ENCODE peak calls at places on chromosomes 5 and 9, in six cellular contexts. One of them, this sample, is unnamed.

GRCh38 chr5:113846941-113847340 is 333.4 kb downstream of the YTHDC2 start:
- DNase-seq in fibroblast of the aortic adventitia: no peak
- DNase-seq in heart left ventricle: no peak
- DNase-seq in MM.1S: no peak
- DNase-seq in mucosa of descending colon: no peak
- DNase-seq in AG04449: no peak
- DNase-seq in this sample: no peak

GRCh38 chr9:89542461-89543021 is 44.6 kb upstream of the SEMA4D start:
- DNase-seq in fibroblast of the aortic adventitia: no peak
- DNase-seq in heart left ventricle: no peak
- DNase-seq in MM.1S: peak
- DNase-seq in mucosa of descending colon: no peak
- DNase-seq in AG04449: no peak
- DNase-seq in this sample: no peak

GRCh38 chr5:150706776-150707390 is 6.0 kb upstream of the RBM22 start:
- DNase-seq in fibroblast of the aortic adventitia: no peak
- DNase-seq in heart left ventricle: no peak
- DNase-seq in MM.1S: no peak
- DNase-seq in mucosa of descending colon: no peak
- DNase-seq in AG04449: no peak
- DNase-seq in this sample: no peak

GRCh38 chr5:124729687-124730359 is 16.6 kb downstream of the ZNF608 start:
- DNase-seq in fibroblast of the aortic adventitia: no peak
- DNase-seq in heart left ventricle: no peak
- DNase-seq in MM.1S: no peak
- DNase-seq in mucosa of descending colon: no peak
- DNase-seq in AG04449: no peak
- DNase-seq in this sample: no peak

GRCh38 chr5:50744761-50745160 is 78.3 kb downstream of the PARP8 start:
- DNase-seq in fibroblast of the aortic adventitia: peak
- DNase-seq in heart left ventricle: no peak
- DNase-seq in MM.1S: peak
- DNase-seq in mucosa of descending colon: no peak
- DNase-seq in AG04449: peak
- DNase-seq in this sample: no peak

GRCh38 chr9:36029765-36030528 is 6.8 kb upstream of the RECK start:
- DNase-seq in fibroblast of the aortic adventitia: peak
- DNase-seq in heart left ventricle: no peak
- DNase-seq in MM.1S: peak
- DNase-seq in mucosa of descending colon: no peak
- DNase-seq in AG04449: peak
- DNase-seq in this sample: no peak

GRCh38 chr5:121752149-121752548 is 99.5 kb upstream of the FTMT start:
- DNase-seq in fibroblast of the aortic adventitia: no peak
- DNase-seq in heart left ventricle: no peak
- DNase-seq in MM.1S: no peak
- DNase-seq in mucosa of descending colon: no peak
- DNase-seq in AG04449: no peak
- DNase-seq in this sample: no peak

GRCh38 chr5:135944967-135945560 is 9.7 kb downstream of the LECT2 start:
- DNase-seq in fibroblast of the aortic adventitia: peak
- DNase-seq in heart left ventricle: peak
- DNase-seq in MM.1S: peak
- DNase-seq in mucosa of descending colon: no peak
- DNase-seq in AG04449: peak
- DNase-seq in this sample: peak

GRCh38 chr5:96567188-96567587 is 95.0 kb upstream of the CAST start:
- DNase-seq in fibroblast of the aortic adventitia: peak
- DNase-seq in heart left ventricle: no peak
- DNase-seq in MM.1S: no peak
- DNase-seq in mucosa of descending colon: no peak
- DNase-seq in AG04449: no peak
- DNase-seq in this sample: no peak

GRCh38 chr5:56587381-56588124 is 227.8 kb upstream of the MAP3K1 start:
- DNase-seq in fibroblast of the aortic adventitia: no peak
- DNase-seq in heart left ventricle: no peak
- DNase-seq in MM.1S: no peak
- DNase-seq in mucosa of descending colon: no peak
- DNase-seq in AG04449: no peak
- DNase-seq in this sample: no peak

GRCh38 chr5:98157368-98157767 is 616.1 kb upstream of the RGMB start:
- DNase-seq in fibroblast of the aortic adventitia: no peak
- DNase-seq in heart left ventricle: no peak
- DNase-seq in MM.1S: no peak
- DNase-seq in mucosa of descending colon: no peak
- DNase-seq in AG04449: no peak
- DNase-seq in this sample: no peak

GRCh38 chr9:97413462-97413861 is 1.6 kb downstream of the TDRD7 start:
- DNase-seq in fibroblast of the aortic adventitia: no peak
- DNase-seq in heart left ventricle: no peak
- DNase-seq in MM.1S: no peak
- DNase-seq in mucosa of descending colon: no peak
- DNase-seq in AG04449: no peak
- DNase-seq in this sample: no peak

GRCh38 chr9:85430659-85431370 is 310.9 kb downstream of the AGTPBP1 start:
- DNase-seq in fibroblast of the aortic adventitia: no peak
- DNase-seq in heart left ventricle: no peak
- DNase-seq in MM.1S: no peak
- DNase-seq in mucosa of descending colon: no peak
- DNase-seq in AG04449: no peak
- DNase-seq in this sample: no peak

GRCh38 chr5:90093931-90094485 is 315.5 kb downstream of the CETN3 start:
- DNase-seq in fibroblast of the aortic adventitia: no peak
- DNase-seq in heart left ventricle: no peak
- DNase-seq in MM.1S: no peak
- DNase-seq in mucosa of descending colon: no peak
- DNase-seq in AG04449: no peak
- DNase-seq in this sample: no peak

GRCh38 chr5:154467655-154468354 is 10.2 kb downstream of the HAND1 start:
- DNase-seq in fibroblast of the aortic adventitia: peak
- DNase-seq in heart left ventricle: peak
- DNase-seq in MM.1S: peak
- DNase-seq in mucosa of descending colon: peak
- DNase-seq in AG04449: no peak
- DNase-seq in this sample: peak

GRCh38 chr5:53430618-53431252 is 49.7 kb upstream of the FST start:
- DNase-seq in fibroblast of the aortic adventitia: peak
- DNase-seq in heart left ventricle: no peak
- DNase-seq in MM.1S: no peak
- DNase-seq in mucosa of descending colon: no peak
- DNase-seq in AG04449: no peak
- DNase-seq in this sample: no peak

GRCh38 chr9:93132946-93133640 is 958 bp downstream of the NINJ1 start:
- DNase-seq in fibroblast of the aortic adventitia: no peak
- DNase-seq in heart left ventricle: peak
- DNase-seq in MM.1S: no peak
- DNase-seq in mucosa of descending colon: peak
- DNase-seq in AG04449: no peak
- DNase-seq in this sample: no peak

GRCh38 chr5:78335976-78336375 is 24.4 kb upstream of the SCAMP1 start:
- DNase-seq in fibroblast of the aortic adventitia: no peak
- DNase-seq in heart left ventricle: no peak
- DNase-seq in MM.1S: no peak
- DNase-seq in mucosa of descending colon: no peak
- DNase-seq in AG04449: no peak
- DNase-seq in this sample: no peak

GRCh38 chr5:158700231-158700996 is 399.3 kb downstream of the EBF1 start:
- DNase-seq in fibroblast of the aortic adventitia: peak
- DNase-seq in heart left ventricle: no peak
- DNase-seq in MM.1S: no peak
- DNase-seq in mucosa of descending colon: no peak
- DNase-seq in AG04449: peak
- DNase-seq in this sample: no peak

GRCh38 chr5:15365040-15365439 is 134.9 kb upstream of the FBXL7 start:
- DNase-seq in fibroblast of the aortic adventitia: peak
- DNase-seq in heart left ventricle: no peak
- DNase-seq in MM.1S: no peak
- DNase-seq in mucosa of descending colon: no peak
- DNase-seq in AG04449: no peak
- DNase-seq in this sample: no peak

GRCh38 chr9:137534256-137535119 is 15.7 kb downstream of the PNPLA7 start:
- DNase-seq in fibroblast of the aortic adventitia: peak
- DNase-seq in heart left ventricle: no peak
- DNase-seq in MM.1S: peak
- DNase-seq in mucosa of descending colon: no peak
- DNase-seq in AG04449: no peak
- DNase-seq in this sample: peak

GRCh38 chr5:115024922-115025321 is 144.8 kb downstream of the TRIM36 start:
- DNase-seq in fibroblast of the aortic adventitia: no peak
- DNase-seq in heart left ventricle: no peak
- DNase-seq in MM.1S: no peak
- DNase-seq in mucosa of descending colon: no peak
- DNase-seq in AG04449: no peak
- DNase-seq in this sample: no peak

GRCh38 chr9:69674112-69674511 is 1.9 kb upstream of the APBA1 start:
- DNase-seq in fibroblast of the aortic adventitia: peak
- DNase-seq in heart left ventricle: no peak
- DNase-seq in MM.1S: no peak
- DNase-seq in mucosa of descending colon: no peak
- DNase-seq in AG04449: no peak
- DNase-seq in this sample: no peak
- TF ChIP-seq CTCF in fibroblast of the aortic adventitia: no peak
- TF ChIP-seq CTCF in heart left ventricle: no peak
- TF ChIP-seq CTCF in MM.1S: peak
- TF ChIP-seq CTCF in mucosa of descending colon: no peak
- TF ChIP-seq CTCF in AG04449: no peak
- TF ChIP-seq CTCF in this sample: no peak

GRCh38 chr9:129776566-129776937 is 23.7 kb upstream of the PTGES start:
- DNase-seq in fibroblast of the aortic adventitia: peak
- DNase-seq in heart left ventricle: peak
- DNase-seq in MM.1S: no peak
- DNase-seq in mucosa of descending colon: no peak
- DNase-seq in AG04449: no peak
- DNase-seq in this sample: no peak

GRCh38 chr9:129776938-129777768 is 24.3 kb upstream of the PTGES start:
- DNase-seq in fibroblast of the aortic adventitia: peak
- DNase-seq in heart left ventricle: peak
- DNase-seq in MM.1S: no peak
- DNase-seq in mucosa of descending colon: peak
- DNase-seq in AG04449: peak
- DNase-seq in this sample: peak

GRCh38 chr9:129778469-129778868 is 24.5 kb upstream of the TOR1B start:
- DNase-seq in fibroblast of the aortic adventitia: no peak
- DNase-seq in heart left ventricle: no peak
- DNase-seq in MM.1S: no peak
- DNase-seq in mucosa of descending colon: no peak
- DNase-seq in AG04449: no peak
- DNase-seq in this sample: no peak

GRCh38 chr9:129779560-129780190 is 23.3 kb upstream of the TOR1B start:
- DNase-seq in fibroblast of the aortic adventitia: no peak
- DNase-seq in heart left ventricle: no peak
- DNase-seq in MM.1S: no peak
- DNase-seq in mucosa of descending colon: no peak
- DNase-seq in AG04449: no peak
- DNase-seq in this sample: no peak

GRCh38 chr9:129777769-129778130 is 24.9 kb upstream of the PTGES start:
- DNase-seq in fibroblast of the aortic adventitia: no peak
- DNase-seq in heart left ventricle: no peak
- DNase-seq in MM.1S: no peak
- DNase-seq in mucosa of descending colon: no peak
- DNase-seq in AG04449: no peak
- DNase-seq in this sample: no peak
- TF ChIP-seq CTCF in fibroblast of the aortic adventitia: no peak
- TF ChIP-seq CTCF in heart left ventricle: no peak
- TF ChIP-seq CTCF in MM.1S: no peak
- TF ChIP-seq CTCF in mucosa of descending colon: no peak
- TF ChIP-seq CTCF in AG04449: no peak
- TF ChIP-seq CTCF in this sample: no peak

DNA sequence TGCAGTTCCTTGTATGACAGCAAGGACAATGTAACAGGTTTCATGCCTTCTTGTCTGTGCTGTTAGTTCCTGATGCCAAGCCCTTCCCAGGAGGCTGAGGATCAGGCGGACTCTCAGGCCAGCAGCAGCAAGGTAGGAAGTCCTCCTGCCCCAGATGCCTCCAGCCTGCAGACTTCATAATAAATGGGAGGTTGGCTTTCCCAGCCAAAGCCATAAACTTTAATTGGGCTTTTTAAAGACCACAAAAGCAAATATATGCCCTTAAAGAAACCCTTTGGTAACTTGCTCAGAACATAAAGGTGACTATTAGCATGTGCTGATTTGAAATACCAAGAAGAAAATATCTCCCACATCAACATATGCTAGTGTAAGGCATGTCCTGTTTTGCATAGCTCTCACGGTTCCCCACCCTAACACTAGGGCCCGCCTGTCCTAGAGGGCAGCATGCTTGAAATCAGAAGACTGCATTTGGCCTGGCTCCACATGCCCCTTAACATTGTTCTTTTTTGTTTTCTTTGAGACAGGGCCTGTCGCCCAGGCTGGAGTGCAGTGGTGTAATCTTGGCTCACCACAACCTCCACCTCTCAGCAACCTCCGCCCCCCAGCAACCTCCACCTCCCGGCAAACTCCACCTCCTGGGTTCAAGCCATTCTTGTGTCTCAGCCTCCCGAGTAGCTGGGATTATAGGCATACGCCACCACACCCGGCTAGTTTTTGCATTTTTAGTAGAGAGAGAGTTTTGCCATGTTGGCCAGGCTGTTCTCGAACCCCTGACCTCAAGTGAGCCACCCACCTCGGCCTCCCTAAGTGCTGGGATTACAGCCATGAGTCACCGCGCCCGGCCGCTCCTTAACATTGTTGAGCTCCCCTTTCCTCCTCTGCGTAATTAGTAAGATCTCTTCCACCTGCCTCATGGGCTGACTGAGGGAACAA is 44.6 kb upstream of the FCN1 start:
- DNase-seq in fibroblast of the aortic adventitia: no peak
- DNase-seq in heart left ventricle: no peak
- DNase-seq in MM.1S: no peak
- DNase-seq in mucosa of descending colon: no peak
- DNase-seq in AG04449: no peak
- DNase-seq in this sample: no peak
- TF ChIP-seq CTCF in fibroblast of the aortic adventitia: no peak
- TF ChIP-seq CTCF in heart left ventricle: no peak
- TF ChIP-seq CTCF in MM.1S: no peak
- TF ChIP-seq CTCF in mucosa of descending colon: no peak
- TF ChIP-seq CTCF in AG04449: no peak
- TF ChIP-seq CTCF in this sample: no peak

DNA sequence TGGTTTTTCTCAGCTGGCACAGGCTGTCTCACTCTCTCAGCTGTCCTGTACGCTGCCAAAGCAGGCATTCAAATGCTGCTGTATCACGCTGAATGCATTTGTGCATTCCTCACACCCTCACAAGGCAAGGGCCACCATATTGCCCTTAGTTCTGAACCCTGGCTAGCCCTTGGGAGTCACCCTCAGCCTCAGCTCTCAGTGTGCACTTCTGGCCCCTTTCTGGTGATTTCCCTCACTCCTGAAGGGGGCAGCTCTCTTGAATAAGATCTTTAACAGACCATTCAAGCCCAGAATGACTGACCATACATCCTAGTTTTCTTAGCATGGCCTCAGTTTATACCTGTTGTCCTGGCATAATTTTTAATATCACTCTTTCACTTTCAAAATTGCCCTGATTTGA is 84.3 kb downstream of the HTR1A start:
- DNase-seq in fibroblast of the aortic adventitia: no peak
- DNase-seq in heart left ventricle: no peak
- DNase-seq in MM.1S: no peak
- DNase-seq in mucosa of descending colon: no peak
- DNase-seq in AG04449: no peak
- DNase-seq in this sample: no peak
- TF ChIP-seq CTCF in fibroblast of the aortic adventitia: no peak
- TF ChIP-seq CTCF in heart left ventricle: no peak
- TF ChIP-seq CTCF in MM.1S: no peak
- TF ChIP-seq CTCF in mucosa of descending colon: no peak
- TF ChIP-seq CTCF in AG04449: no peak
- TF ChIP-seq CTCF in this sample: no peak